ENCODE peak calls at places on chromosomes 12 and 14, in seven cellular contexts. Z is kidney glomerular epithelial cell, E is T-helper 1 cell, X is activated T-cell treated with anti-CD3 and anti-CD28 coated beads for 48 hours, C is nephron progenitor cell, D is GM13977, I is A549. P is an unnamed sample.
A peak's percentile ranks its signal among the peaks of the same experiment; 100 is the strongest.

GRCh38 chr12:77339610-77340009 is 274.2 kb upstream of the E2F7 start:
- DNase-seq in I (no peak), C (no peak), Z (no peak), E (no peak), X (no peak), D (no peak), P (no peak)

GRCh38 chr12:98645572-98646067 is 530 bp downstream of the APAF1 start:
- DNase-seq in Z (no peak), D (peak; percentile 32), E (no peak), C (no peak), I (peak; percentile 27), X (no peak), P (no peak)

GRCh38 chr12:123134755-123135282 is 16.1 kb downstream of the PITPNM2 start:
- DNase-seq in X (no peak), D (no peak), I (no peak), E (no peak), Z (no peak), C (no peak), P (no peak)

GRCh38 chr12:40292788-40293429 is 68.1 kb downstream of the LRRK2 start:
- DNase-seq in C (no peak), D (no peak), I (no peak), X (no peak), E (no peak), Z (no peak), P (no peak)

GRCh38 chr14:68377459-68377858 is 415.4 kb downstream of the ZFP36L1 start:
- DNase-seq in D (no peak), X (no peak), C (no peak), E (no peak), Z (no peak), I (no peak), P (no peak)

GRCh38 chr14:100147181-100147631 is 12.2 kb downstream of the DEGS2 start:
- DNase-seq in Z (no peak), I (no peak), C (no peak), X (peak; percentile 60), D (no peak), E (peak; percentile 56), P (peak; percentile 80)

GRCh38 chr12:102965281-102966155 is 8.0 kb downstream of the ASCL1 start:
- DNase-seq in E (no peak), D (no peak), I (no peak), C (peak; percentile 39), Z (no peak), X (no peak), P (no peak)

GRCh38 chr14:53249059-53249458 is 95.9 kb upstream of the DDHD1 start:
- DNase-seq in D (no peak), I (no peak), C (no peak), E (no peak), X (no peak), Z (no peak), P (no peak)

GRCh38 chr14:92578511-92578910 is 64.9 kb downstream of the RIN3 start:
- DNase-seq in X (no peak), Z (no peak), E (no peak), I (no peak), D (no peak), C (no peak), P (no peak)

P was measured in stimulated activated naive CD8-positive, alpha-beta T cell treated with anti-CD3 and anti-CD28 coated beads, Interleukin-15, amount 100 ng/mL, for 72 hours.